ENCODE peak calls at places on chromosome 5, in six cellular contexts. One of them, this sample, is unnamed.

GRCh38 chr5:119049824-119050449 is 20.9 kb upstream of the DMXL1 start:
- DNase-seq in DND-41: no peak
- DNase-seq in adipocyte: peak; percentile 64
- DNase-seq in stomach: no peak
- DNase-seq in T-cell: no peak
- DNase-seq in caudate nucleus: no peak
- DNase-seq in this sample: no peak

GRCh38 chr5:14449052-14449661 is 132.4 kb upstream of the OTULINL start:
- DNase-seq in DND-41: no peak
- DNase-seq in adipocyte: peak; percentile 54
- DNase-seq in stomach: no peak
- DNase-seq in T-cell: no peak
- DNase-seq in caudate nucleus: no peak
- DNase-seq in this sample: no peak

GRCh38 chr5:67814569-67815311 is 400.8 kb upstream of the PIK3R1 start:
- DNase-seq in DND-41: no peak
- DNase-seq in adipocyte: no peak
- DNase-seq in stomach: no peak
- DNase-seq in T-cell: no peak
- DNase-seq in caudate nucleus: no peak
- DNase-seq in this sample: no peak

GRCh38 chr5:80588858-80589540 is 18.9 kb upstream of the ANKRD34B start:
- DNase-seq in DND-41: no peak
- DNase-seq in adipocyte: no peak
- DNase-seq in stomach: no peak
- DNase-seq in T-cell: no peak
- DNase-seq in caudate nucleus: no peak
- DNase-seq in this sample: no peak

GRCh38 chr5:56405116-56405515 is 172.0 kb upstream of the ANKRD55 start:
- DNase-seq in DND-41: no peak
- DNase-seq in adipocyte: no peak
- DNase-seq in stomach: no peak
- DNase-seq in T-cell: no peak
- DNase-seq in caudate nucleus: no peak
- DNase-seq in this sample: no peak

GRCh38 chr5:133234911-133235310 is 183.1 kb downstream of the HSPA4 start:
- DNase-seq in DND-41: no peak
- DNase-seq in adipocyte: no peak
- DNase-seq in stomach: no peak
- DNase-seq in T-cell: no peak
- DNase-seq in caudate nucleus: no peak
- DNase-seq in this sample: no peak

GRCh38 chr5:162334944-162335343 is 267.4 kb downstream of the GABRG2 start:
- DNase-seq in DND-41: no peak
- DNase-seq in adipocyte: no peak
- DNase-seq in stomach: no peak
- DNase-seq in T-cell: no peak
- DNase-seq in caudate nucleus: no peak
- DNase-seq in this sample: no peak

GRCh38 chr5:96124589-96124988 is 162.9 kb upstream of the ELL2 start:
- DNase-seq in DND-41: no peak
- DNase-seq in adipocyte: no peak
- DNase-seq in stomach: no peak
- DNase-seq in T-cell: no peak
- DNase-seq in caudate nucleus: no peak
- DNase-seq in this sample: no peak

GRCh38 chr5:142587354-142587965 is 98.4 kb downstream of the FGF1 start:
- DNase-seq in DND-41: peak; percentile 42
- DNase-seq in adipocyte: peak; percentile 39
- DNase-seq in stomach: peak; percentile 32
- DNase-seq in T-cell: peak; percentile 2
- DNase-seq in caudate nucleus: no peak
- DNase-seq in this sample: peak; percentile 46

GRCh38 chr5:168020522-168021294 is 270.7 kb upstream of the WWC1 start:
- DNase-seq in DND-41: no peak
- DNase-seq in adipocyte: peak; percentile 44
- DNase-seq in stomach: no peak
- DNase-seq in T-cell: no peak
- DNase-seq in caudate nucleus: no peak
- DNase-seq in this sample: no peak

GRCh38 chr5:172414618-172415599 is 39.4 kb downstream of the SH3PXD2B start:
- DNase-seq in DND-41: no peak
- DNase-seq in adipocyte: peak; percentile 53
- DNase-seq in stomach: no peak
- DNase-seq in T-cell: no peak
- DNase-seq in caudate nucleus: no peak
- DNase-seq in this sample: no peak

GRCh38 chr5:43429706-43430105 is 17.5 kb upstream of the CCL28 start:
- DNase-seq in DND-41: no peak
- DNase-seq in adipocyte: no peak
- DNase-seq in stomach: no peak
- DNase-seq in T-cell: no peak
- DNase-seq in caudate nucleus: no peak
- DNase-seq in this sample: no peak

GRCh38 chr5:74241751-74242140 is 398.8 kb downstream of the ENC1 start:
- DNase-seq in DND-41: no peak
- DNase-seq in adipocyte: peak; percentile 11
- DNase-seq in stomach: no peak
- DNase-seq in T-cell: no peak
- DNase-seq in caudate nucleus: no peak
- DNase-seq in this sample: no peak

GRCh38 chr5:64299805-64300204 is 134.2 kb downstream of the RNF180 start:
- DNase-seq in DND-41: no peak
- DNase-seq in adipocyte: no peak
- DNase-seq in stomach: no peak
- DNase-seq in T-cell: no peak
- DNase-seq in caudate nucleus: no peak
- DNase-seq in this sample: no peak

GRCh38 chr5:59506285-59506877 is 387.1 kb downstream of the PDE4D start:
- DNase-seq in DND-41: no peak
- DNase-seq in adipocyte: peak; percentile 73
- DNase-seq in stomach: no peak
- DNase-seq in T-cell: no peak
- DNase-seq in caudate nucleus: no peak
- DNase-seq in this sample: peak; percentile 57

GRCh38 chr5:2282034-2282690 is 399.4 kb upstream of the IRX4 start:
- DNase-seq in DND-41: no peak
- DNase-seq in adipocyte: no peak
- DNase-seq in stomach: no peak
- DNase-seq in T-cell: no peak
- DNase-seq in caudate nucleus: no peak
- DNase-seq in this sample: no peak

GRCh38 chr5:138148811-138149210 is 9.6 kb upstream of the NME5 start:
- DNase-seq in DND-41: no peak
- DNase-seq in adipocyte: peak; percentile 45
- DNase-seq in stomach: peak; percentile 27
- DNase-seq in T-cell: no peak
- DNase-seq in caudate nucleus: no peak
- DNase-seq in this sample: no peak

GRCh38 chr5:136162001-136162400 is 29.4 kb downstream of the SMAD5 start:
- DNase-seq in DND-41: no peak
- DNase-seq in adipocyte: no peak
- DNase-seq in stomach: no peak
- DNase-seq in T-cell: no peak
- DNase-seq in caudate nucleus: no peak
- DNase-seq in this sample: no peak

GRCh38 chr5:139845846-139846681 is 50.5 kb downstream of the PSD2 start:
- DNase-seq in DND-41: no peak
- DNase-seq in adipocyte: no peak
- DNase-seq in stomach: no peak
- DNase-seq in T-cell: no peak
- DNase-seq in caudate nucleus: peak; percentile 58
- DNase-seq in this sample: no peak

GRCh38 chr5:149829954-149830353 is 99.8 kb downstream of the PPARGC1B start:
- DNase-seq in DND-41: no peak
- DNase-seq in adipocyte: no peak
- DNase-seq in stomach: no peak
- DNase-seq in T-cell: no peak
- DNase-seq in caudate nucleus: no peak
- DNase-seq in this sample: peak; percentile 37

GRCh38 chr5:36875051-36875788 is 1.3 kb upstream of the NIPBL start:
- DNase-seq in DND-41: peak; percentile 72
- DNase-seq in adipocyte: peak; percentile 82
- DNase-seq in stomach: peak; percentile 36
- DNase-seq in T-cell: peak; percentile 33
- DNase-seq in caudate nucleus: no peak
- DNase-seq in this sample: peak; percentile 63

GRCh38 chr5:151483176-151483575 is 35.8 kb downstream of the SLC36A1 start:
- DNase-seq in DND-41: no peak
- DNase-seq in adipocyte: peak; percentile 22
- DNase-seq in stomach: no peak
- DNase-seq in T-cell: no peak
- DNase-seq in caudate nucleus: no peak
- DNase-seq in this sample: no peak

GRCh38 chr5:51033215-51033614 is 350.0 kb upstream of the ISL1 start:
- DNase-seq in DND-41: no peak
- DNase-seq in adipocyte: no peak
- DNase-seq in stomach: peak; percentile 78
- DNase-seq in T-cell: no peak
- DNase-seq in caudate nucleus: no peak
- DNase-seq in this sample: no peak

GRCh38 chr5:178467261-178468195 is 122.7 kb downstream of the COL23A1 start:
- DNase-seq in DND-41: no peak
- DNase-seq in adipocyte: peak; percentile 27
- DNase-seq in stomach: peak; percentile 42
- DNase-seq in T-cell: no peak
- DNase-seq in caudate nucleus: no peak
- DNase-seq in this sample: no peak

GRCh38 chr5:136133416-136134383 is 1.1 kb downstream of the SMAD5 start:
- DNase-seq in DND-41: no peak
- DNase-seq in adipocyte: peak; percentile 85
- DNase-seq in stomach: peak; percentile 68
- DNase-seq in T-cell: peak; percentile 1
- DNase-seq in caudate nucleus: no peak
- DNase-seq in this sample: peak; percentile 52

GRCh38 chr5:174500636-174501035 is 223.7 kb upstream of the MSX2 start:
- DNase-seq in DND-41: no peak
- DNase-seq in adipocyte: no peak
- DNase-seq in stomach: no peak
- DNase-seq in T-cell: no peak
- DNase-seq in caudate nucleus: no peak
- DNase-seq in this sample: no peak

GRCh38 chr5:56110646-56111403 is 116.1 kb upstream of the IL6ST start:
- DNase-seq in DND-41: no peak
- DNase-seq in adipocyte: peak; percentile 36
- DNase-seq in stomach: no peak
- DNase-seq in T-cell: no peak
- DNase-seq in caudate nucleus: no peak
- DNase-seq in this sample: no peak

GRCh38 chr5:112293587-112293986 is 125.5 kb downstream of the EPB41L4A start:
- DNase-seq in DND-41: no peak
- DNase-seq in adipocyte: no peak
- DNase-seq in stomach: no peak
- DNase-seq in T-cell: no peak
- DNase-seq in caudate nucleus: peak; percentile 7
- DNase-seq in this sample: no peak

This sample was measured in OCI-LY7.